ENCODE peak calls at places on chromosomes 3 and 15, in five cellular contexts. M is neuronal stem cell, L is H9, V is H1, Z is trophoblast cell. J is an unnamed sample.

GRCh38 chr15:75456710-75457109 is 5.2 kb upstream of the SIN3A start:
- DNase-seq in L (no peak), Z (no peak), M (no peak), V (no peak), J (peak; percentile 67)

GRCh38 chr3:27544372-27544865 is 60.2 kb upstream of the SLC4A7 start:
- DNase-seq in Z (peak; percentile 62), V (no peak), M (no peak), L (no peak), J (peak; percentile 25)

GRCh38 chr3:49813497-49814174 is at the start of gene UBA7:
- DNase-seq in Z (peak; percentile 60), L (no peak), M (no peak), V (no peak), J (peak; percentile 83)

GRCh38 chr15:65082303-65082958 is 5.9 kb downstream of the KBTBD13 start:
- DNase-seq in L (peak; percentile 70), V (no peak), M (no peak), Z (no peak), J (no peak)

GRCh38 chr3:168996622-168997021 is 666.9 kb downstream of the MECOM start:
- DNase-seq in M (no peak), V (no peak), L (no peak), Z (no peak), J (no peak)

GRCh38 chr15:78130466-78131294 is 565 bp downstream of the CIB2 start:
- DNase-seq in Z (peak; percentile 6), L (no peak), M (no peak), V (no peak), J (no peak)

GRCh38 chr3:33637482-33637881 is 80.6 kb downstream of the CLASP2 start:
- DNase-seq in V (no peak), Z (no peak), L (no peak), M (no peak), J (no peak)

GRCh38 chr3:194121881-194122280 is 14.1 kb upstream of the HES1 start:
- DNase-seq in L (no peak), M (no peak), V (no peak), Z (peak; percentile 30), J (peak; percentile 48)

GRCh38 chr3:50457988-50458387 is 45.4 kb downstream of the CACNA2D2 start:
- DNase-seq in M (no peak), L (no peak), V (no peak), Z (no peak), J (no peak)

GRCh38 chr3:116141724-116142123 is 303.6 kb downstream of the LSAMP start:
- DNase-seq in V (no peak), Z (no peak), M (no peak), L (no peak), J (no peak)

GRCh38 chr3:41169038-41169437 is 30.3 kb upstream of the CTNNB1 start:
- DNase-seq in M (no peak), V (no peak), L (no peak), Z (peak; percentile 59), J (peak; percentile 18)

GRCh38 chr3:189340680-189341460 is 169.1 kb downstream of the TPRG1 start:
- DNase-seq in M (no peak), L (peak; percentile 46), Z (peak; percentile 29), V (no peak), J (peak; percentile 37)

GRCh38 chr3:96986241-96986640 is 171.8 kb downstream of the EPHA6 start:
- DNase-seq in L (no peak), M (no peak), V (no peak), Z (no peak), J (no peak)

GRCh38 chr3:13107661-13108060 is 34.4 kb upstream of the IQSEC1 start:
- DNase-seq in V (no peak), L (no peak), M (no peak), Z (no peak), J (no peak)

GRCh38 chr3:111713833-111714232 is 118.7 kb upstream of the ZBED2 start:
- DNase-seq in Z (no peak), L (no peak), V (no peak), M (no peak), J (no peak)

GRCh38 chr3:195099976-195100755 is 170.8 kb downstream of the XXYLT1 start:
- DNase-seq in L (no peak), V (no peak), Z (no peak), M (no peak), J (no peak)

GRCh38 chr3:133855772-133856171 is 39.9 kb downstream of the RAB6B start:
- DNase-seq in M (no peak), L (no peak), V (no peak), Z (no peak), J (no peak)

GRCh38 chr3:31713820-31714511 is 181.2 kb downstream of the STT3B start:
- DNase-seq in Z (no peak), M (no peak), V (no peak), L (no peak), J (no peak)

GRCh38 chr3:12869025-12869695 is 27.8 kb upstream of the RPL32 start:
- DNase-seq in L (peak; percentile 84), Z (no peak), M (peak; percentile 77), V (no peak), J (peak; percentile 36)

GRCh38 chr15:80109388-80109787 is 43.4 kb upstream of the FAH start:
- DNase-seq in M (no peak), L (no peak), V (no peak), Z (no peak), J (no peak)

GRCh38 chr3:64595253-64595694 is 92.5 kb downstream of the ADAMTS9 start:
- DNase-seq in L (no peak), M (no peak), Z (no peak), V (no peak), J (peak; percentile 39)

GRCh38 chr15:91412529-91412928 is 312.5 kb downstream of the SV2B start:
- DNase-seq in Z (no peak), L (no peak), V (no peak), M (no peak), J (no peak)

GRCh38 chr15:91411570-91411969 is 311.5 kb downstream of the SV2B start:
- DNase-seq in Z (no peak), L (no peak), V (no peak), M (no peak), J (no peak)

GRCh38 chr15:91409430-91409829 is 309.4 kb downstream of the SV2B start:
- DNase-seq in M (no peak), V (no peak), Z (no peak), L (no peak), J (no peak)

GRCh38 chr15:91414124-91414523 is 314.1 kb downstream of the SV2B start:
- DNase-seq in M (no peak), L (no peak), V (no peak), Z (no peak), J (no peak)

GRCh38 chr15:91413142-91413541 is 313.1 kb downstream of the SV2B start:
- DNase-seq in L (no peak), V (no peak), Z (no peak), M (no peak), J (no peak)
- H2BK12ac ChIP-seq in L (no peak overlapping the region), V (no peak overlapping the region), Z (no peak overlapping the region), M (no peak overlapping the region), J (no peak overlapping the region)

GRCh38 chr3:157122116-157122515 is 37.8 kb downstream of the CCNL1 start:
- DNase-seq in V (no peak), M (no peak), L (no peak), Z (peak; percentile 75), J (peak; percentile 89)
- H2BK12ac ChIP-seq in V (no peak overlapping the region), M (no peak overlapping the region), L (no peak overlapping the region), Z (no peak overlapping the region), J (no peak overlapping the region)

DNA sequence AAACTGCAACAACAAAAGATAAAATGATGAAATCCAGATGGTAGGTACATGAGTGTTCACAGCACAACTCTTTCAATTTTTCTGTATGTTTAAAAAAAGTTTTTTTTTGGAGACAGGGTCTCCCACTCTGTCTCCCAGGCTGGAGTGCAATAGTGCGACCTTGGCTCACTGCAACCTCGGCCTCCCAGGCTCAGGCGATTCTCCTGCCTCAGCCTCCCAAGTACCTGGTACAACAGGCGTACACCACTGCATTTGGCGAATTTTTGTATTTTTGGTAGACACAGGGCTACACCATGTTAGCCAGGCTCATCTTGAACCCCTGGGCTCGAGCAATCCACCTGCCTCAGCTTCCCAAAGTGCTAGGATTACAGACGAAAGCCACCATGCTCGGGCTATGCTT is 18.6 kb downstream of the LRRFIP2 start:
- DNase-seq in L (no peak), M (no peak), V (no peak), Z (no peak), J (no peak)
- H2BK12ac ChIP-seq in L (no peak overlapping the region), M (no peak overlapping the region), V (no peak overlapping the region), Z (no peak overlapping the region), J (no peak overlapping the region)

GRCh38 chr3:175601521-175601920 is 742.4 kb downstream of the NAALADL2 start:
- DNase-seq in L (no peak), V (no peak), M (no peak), Z (no peak), J (no peak)

DNA sequence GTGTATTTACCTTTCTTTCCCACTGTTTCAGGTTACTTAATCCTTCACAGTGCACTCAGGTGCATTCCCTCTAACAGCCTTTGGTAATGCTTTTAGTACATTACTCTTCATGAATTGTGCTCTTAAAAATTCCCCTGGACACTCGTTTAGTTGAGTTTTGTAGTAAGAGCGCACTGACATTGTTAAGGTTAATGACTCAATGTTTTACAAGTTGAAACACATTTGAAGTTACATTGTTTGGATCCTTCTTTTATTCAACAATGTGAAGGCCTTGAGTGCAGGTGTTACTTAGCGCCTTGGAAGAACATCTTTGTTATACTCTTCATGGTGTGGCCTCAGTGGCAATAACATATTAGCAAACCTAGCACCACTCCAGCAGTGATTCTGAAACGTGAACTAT is 739.6 kb downstream of the NAALADL2 start:
- DNase-seq in Z (no peak), M (no peak), L (no peak), V (no peak), J (no peak)
- H2BK12ac ChIP-seq in Z (no peak overlapping the region), M (no peak overlapping the region), L (no peak overlapping the region), V (no peak overlapping the region), J (no peak overlapping the region)

GRCh38 chr3:51709004-51709420 is 2.1 kb downstream of the GRM2 start:
- DNase-seq in Z (no peak), M (no peak), V (no peak), L (peak; percentile 25), J (no peak)

GRCh38 chr3:51706021-51706485 is 815 bp upstream of the GRM2 start:
- DNase-seq in M (no peak), Z (no peak), V (no peak), L (no peak), J (no peak)

GRCh38 chr3:51706788-51707731 is at the start of gene GRM2:
- DNase-seq in L (peak; percentile 95), V (peak; percentile 53), Z (peak; percentile 80), M (peak; percentile 89), J (peak; percentile 87)

GRCh38 chr3:51709675-51710074 is 2.8 kb downstream of the GRM2 start:
- DNase-seq in L (no peak), V (no peak), Z (no peak), M (no peak), J (no peak)

DNA sequence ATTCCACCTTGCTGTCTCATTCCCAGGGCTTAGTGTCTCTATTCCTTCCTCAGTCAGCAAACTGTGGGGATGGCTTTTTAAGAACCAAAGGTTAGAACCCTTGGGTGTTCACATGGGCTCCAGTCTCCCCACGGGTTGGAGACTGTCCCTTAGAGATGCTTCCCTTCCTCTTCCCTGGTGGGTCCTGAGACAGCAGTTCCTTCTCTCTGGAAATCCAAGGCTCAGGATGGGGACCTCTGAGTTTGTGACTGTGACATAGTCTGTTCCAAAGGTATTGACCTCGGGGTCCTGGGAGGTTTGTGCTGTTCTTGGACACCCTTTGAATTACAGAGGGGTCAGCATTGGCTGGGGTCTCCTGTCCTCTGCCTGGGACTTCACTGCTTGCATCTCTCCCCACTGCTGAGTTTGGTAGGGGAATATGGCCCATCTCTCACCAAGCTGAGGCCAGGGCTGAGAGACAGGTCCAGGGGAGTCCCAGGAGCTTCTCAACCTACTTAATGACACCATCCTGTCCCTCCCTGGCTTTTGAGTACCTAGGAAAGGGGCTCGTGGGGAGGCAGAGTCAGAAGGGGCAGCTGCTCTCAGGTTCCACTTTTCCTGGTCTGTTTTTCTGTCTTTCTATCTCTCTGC is 1.5 kb downstream of the GRM2 start:
- DNase-seq in L (peak; percentile 9), V (no peak), M (no peak), Z (no peak), J (no peak)
- H2BK12ac ChIP-seq in L (no peak overlapping the region), V (no peak overlapping the region), M (no peak overlapping the region), Z (no peak overlapping the region), J (no peak overlapping the region)